ENCODE peak calls at places on chromosomes 3 and 15, in five cellular contexts. One of them, this sample, is unnamed.

GRCh38 chr3:4665197-4665596 is 172.0 kb downstream of the ITPR1 start:
- DNase-seq in GM12878: no peak
- DNase-seq in A549: no peak
- DNase-seq in HepG2: no peak
- DNase-seq in K562: no peak
- DNase-seq in this sample: no peak

GRCh38 chr3:13192471-13193213 is 119.4 kb upstream of the IQSEC1 start:
- DNase-seq in HepG2: peak; percentile 35
- DNase-seq in GM12878: no peak
- DNase-seq in K562: peak; percentile 44
- DNase-seq in A549: peak; percentile 24
- DNase-seq in this sample: peak; percentile 45

GRCh38 chr3:169116056-169116693 is 547.3 kb downstream of the MECOM start:
- DNase-seq in A549: no peak
- DNase-seq in K562: no peak
- DNase-seq in HepG2: peak; percentile 57
- DNase-seq in GM12878: no peak
- DNase-seq in this sample: no peak

GRCh38 chr3:191397771-191398170 is 63.2 kb upstream of the PYDC2 start:
- DNase-seq in HepG2: no peak
- DNase-seq in GM12878: no peak
- DNase-seq in K562: no peak
- DNase-seq in A549: no peak
- DNase-seq in this sample: peak; percentile 9

GRCh38 chr3:181267312-181267711 is 277.8 kb upstream of the DNAJC19 start:
- DNase-seq in K562: no peak
- DNase-seq in HepG2: no peak
- DNase-seq in A549: no peak
- DNase-seq in GM12878: no peak
- DNase-seq in this sample: no peak

GRCh38 chr3:44516230-44516629 is 38.8 kb upstream of the ZNF445 start:
- DNase-seq in HepG2: no peak
- DNase-seq in GM12878: no peak
- DNase-seq in K562: no peak
- DNase-seq in A549: no peak
- DNase-seq in this sample: no peak

GRCh38 chr3:37255990-37256308 is 81.6 kb upstream of the LRRFIP2 start:
- DNase-seq in GM12878: no peak
- DNase-seq in K562: no peak
- DNase-seq in HepG2: no peak
- DNase-seq in A549: no peak
- DNase-seq in this sample: no peak

GRCh38 chr3:37909067-37909911 is 47.6 kb downstream of the CTDSPL start:
- DNase-seq in A549: no peak
- DNase-seq in GM12878: no peak
- DNase-seq in HepG2: peak; percentile 91
- DNase-seq in K562: no peak
- DNase-seq in this sample: no peak

GRCh38 chr3:192482391-192482790 is 244.9 kb downstream of the FGF12 start:
- DNase-seq in HepG2: no peak
- DNase-seq in K562: no peak
- DNase-seq in A549: no peak
- DNase-seq in GM12878: no peak
- DNase-seq in this sample: no peak

GRCh38 chr15:37093480-37094410 is 6.6 kb downstream of the MEIS2 start:
- DNase-seq in A549: no peak
- DNase-seq in K562: no peak
- DNase-seq in GM12878: no peak
- DNase-seq in HepG2: no peak
- DNase-seq in this sample: no peak

GRCh38 chr3:100333970-100334339 is 602 bp upstream of the NIT2 start:
- DNase-seq in K562: no peak
- DNase-seq in GM12878: no peak
- DNase-seq in A549: no peak
- DNase-seq in HepG2: no peak
- DNase-seq in this sample: no peak

GRCh38 chr15:84817461-84818081 is 415 bp downstream of the ALPK3 start:
- DNase-seq in HepG2: no peak
- DNase-seq in K562: no peak
- DNase-seq in A549: no peak
- DNase-seq in GM12878: no peak
- DNase-seq in this sample: peak; percentile 75

GRCh38 chr15:60212536-60212935 is 185.2 kb downstream of the ANXA2 start:
- DNase-seq in GM12878: no peak
- DNase-seq in A549: peak; percentile 20
- DNase-seq in HepG2: peak; percentile 7
- DNase-seq in K562: no peak
- DNase-seq in this sample: peak; percentile 60

GRCh38 chr3:69330891-69331400 is 54.9 kb downstream of the FRMD4B start:
- DNase-seq in A549: no peak
- DNase-seq in K562: no peak
- DNase-seq in HepG2: no peak
- DNase-seq in GM12878: no peak
- DNase-seq in this sample: no peak

GRCh38 chr3:64225695-64226499 is 631 bp upstream of the PRICKLE2 start:
- DNase-seq in GM12878: no peak
- DNase-seq in K562: no peak
- DNase-seq in HepG2: no peak
- DNase-seq in A549: no peak
- DNase-seq in this sample: peak; percentile 44

GRCh38 chr3:38515367-38515766 is 19.2 kb downstream of the EXOG start:
- DNase-seq in A549: no peak
- DNase-seq in HepG2: no peak
- DNase-seq in GM12878: no peak
- DNase-seq in K562: no peak
- DNase-seq in this sample: no peak

GRCh38 chr15:59685737-59686297 is 3.3 kb downstream of the BNIP2 start:
- DNase-seq in HepG2: no peak
- DNase-seq in K562: no peak
- DNase-seq in A549: no peak
- DNase-seq in GM12878: no peak
- DNase-seq in this sample: no peak

GRCh38 chr3:183592820-183593219 is 37.3 kb upstream of the KLHL6 start:
- DNase-seq in GM12878: no peak
- DNase-seq in A549: no peak
- DNase-seq in K562: no peak
- DNase-seq in HepG2: no peak
- DNase-seq in this sample: no peak

GRCh38 chr3:57221883-57222282 is 5.6 kb upstream of the APPL1 start:
- DNase-seq in GM12878: no peak
- DNase-seq in K562: no peak
- DNase-seq in A549: peak; percentile 20
- DNase-seq in HepG2: peak; percentile 20
- DNase-seq in this sample: peak; percentile 49

GRCh38 chr3:143122089-143122430 is 2.5 kb downstream of the CHST2 start:
- DNase-seq in HepG2: no peak
- DNase-seq in A549: no peak
- DNase-seq in K562: no peak
- DNase-seq in GM12878: no peak
- DNase-seq in this sample: no peak

GRCh38 chr3:64084640-64085039 is 61.3 kb upstream of the PSMD6 start:
- DNase-seq in K562: no peak
- DNase-seq in A549: peak; percentile 96
- DNase-seq in GM12878: no peak
- DNase-seq in HepG2: peak; percentile 24
- DNase-seq in this sample: no peak

GRCh38 chr3:140292684-140293083 is 357.7 kb downstream of the CLSTN2 start:
- DNase-seq in HepG2: no peak
- DNase-seq in A549: no peak
- DNase-seq in GM12878: no peak
- DNase-seq in K562: no peak
- DNase-seq in this sample: no peak

GRCh38 chr15:78822514-78822913 is 11.2 kb upstream of the ADAMTS7 start:
- DNase-seq in GM12878: no peak
- DNase-seq in A549: no peak
- DNase-seq in K562: no peak
- DNase-seq in HepG2: no peak
- DNase-seq in this sample: no peak

GRCh38 chr3:9229325-9229724 is 20.1 kb downstream of the SRGAP3 start:
- DNase-seq in K562: no peak
- DNase-seq in HepG2: no peak
- DNase-seq in GM12878: no peak
- DNase-seq in A549: no peak
- DNase-seq in this sample: no peak

GRCh38 chr15:40469776-40470390 is 901 bp upstream of the CHST14 start:
- DNase-seq in HepG2: no peak
- DNase-seq in GM12878: no peak
- DNase-seq in K562: no peak
- DNase-seq in A549: no peak
- DNase-seq in this sample: no peak

GRCh38 chr3:146972726-146973125 is 367.6 kb upstream of the PLSCR5 start:
- DNase-seq in GM12878: no peak
- DNase-seq in HepG2: no peak
- DNase-seq in K562: no peak
- DNase-seq in A549: no peak
- DNase-seq in this sample: no peak

GRCh38 chr3:97439373-97439772 is 325.2 kb upstream of the ARL6 start:
- DNase-seq in A549: no peak
- DNase-seq in GM12878: no peak
- DNase-seq in HepG2: no peak
- DNase-seq in K562: no peak
- DNase-seq in this sample: peak; percentile 56

GRCh38 chr3:160755776-160756304 is at the start of gene PPM1L:
- DNase-seq in K562: peak; percentile 48
- DNase-seq in A549: no peak
- DNase-seq in GM12878: no peak
- DNase-seq in HepG2: no peak
- DNase-seq in this sample: peak; percentile 52

GRCh38 chr3:129994883-129995559 is 20.5 kb downstream of the TRH start:
- DNase-seq in GM12878: no peak
- DNase-seq in A549: no peak
- DNase-seq in HepG2: no peak
- DNase-seq in K562: no peak
- DNase-seq in this sample: no peak

GRCh38 chr3:114721209-114721608 is 425.9 kb downstream of the ZBTB20 start:
- DNase-seq in A549: no peak
- DNase-seq in GM12878: no peak
- DNase-seq in K562: no peak
- DNase-seq in HepG2: no peak
- DNase-seq in this sample: no peak

GRCh38 chr15:40234783-40235182 is 4.1 kb upstream of the PAK6 start:
- DNase-seq in K562: no peak
- DNase-seq in GM12878: no peak
- DNase-seq in HepG2: no peak
- DNase-seq in A549: no peak
- DNase-seq in this sample: no peak

GRCh38 chr3:115156255-115156654 is 9.2 kb upstream of the ZBTB20 start:
- DNase-seq in HepG2: no peak
- DNase-seq in GM12878: no peak
- DNase-seq in K562: no peak
- DNase-seq in A549: no peak
- DNase-seq in this sample: peak; percentile 18

DNA sequence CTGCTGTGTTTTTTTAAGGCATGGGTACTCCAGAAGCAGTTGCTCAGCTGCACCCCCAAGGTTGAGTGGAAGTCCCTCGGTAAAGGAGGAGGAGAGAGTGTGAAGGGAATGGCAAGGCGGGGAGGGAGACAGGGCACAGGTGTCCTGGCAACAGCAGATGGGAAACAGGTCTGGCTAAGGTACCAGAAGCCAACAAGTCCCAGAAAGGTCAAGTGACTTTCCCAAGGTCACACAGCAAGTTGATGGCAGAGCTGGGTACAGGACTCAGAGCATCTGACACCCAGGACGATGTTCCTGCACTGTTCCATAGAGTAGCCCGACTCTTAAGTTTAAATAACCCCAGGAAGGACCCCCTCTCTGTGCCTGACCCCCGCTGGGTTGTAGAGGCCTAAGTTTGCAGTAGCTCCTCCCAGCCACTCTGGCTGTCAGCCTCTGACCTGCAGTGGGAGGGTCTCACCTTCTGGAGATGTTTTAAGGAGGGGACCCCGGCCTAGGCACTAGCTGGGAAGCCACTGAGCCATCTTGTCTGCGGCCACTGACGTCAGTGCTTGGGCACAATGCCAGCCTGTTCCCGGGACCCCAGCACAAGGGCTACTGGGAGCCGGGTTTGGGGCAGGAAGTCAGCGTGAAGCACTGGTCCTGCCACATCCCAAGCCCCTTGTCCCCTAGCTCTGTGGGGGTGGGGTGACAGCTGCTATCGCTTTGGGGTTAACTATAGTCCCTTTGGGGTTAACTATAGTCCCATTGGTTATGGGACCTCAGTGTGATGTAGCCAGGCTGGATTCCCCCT is 10.5 kb downstream of the CSK start:
- DNase-seq in GM12878: no peak
- DNase-seq in K562: no peak
- DNase-seq in A549: no peak
- DNase-seq in HepG2: no peak
- DNase-seq in this sample: no peak
- TF ChIP-seq JUNB in GM12878: no peak
- TF ChIP-seq JUNB in K562: no peak
- TF ChIP-seq JUNB in A549: no peak
- TF ChIP-seq JUNB in HepG2: no peak
- TF ChIP-seq JUNB in this sample: no peak

GRCh38 chr3:194633349-194634004 is at the start of gene TMEM44:
- DNase-seq in GM12878: peak; percentile 27
- DNase-seq in HepG2: peak; percentile 84
- DNase-seq in A549: peak; percentile 89
- DNase-seq in K562: peak; percentile 93
- DNase-seq in this sample: peak; percentile 88
- TF ChIP-seq CTCF in GM12878: peak; percentile 63
- TF ChIP-seq CTCF in HepG2: peak; percentile 75
- TF ChIP-seq CTCF in A549: peak; percentile 69
- TF ChIP-seq CTCF in K562: peak; percentile 63
- TF ChIP-seq CTCF in this sample: peak; percentile 72

DNA sequence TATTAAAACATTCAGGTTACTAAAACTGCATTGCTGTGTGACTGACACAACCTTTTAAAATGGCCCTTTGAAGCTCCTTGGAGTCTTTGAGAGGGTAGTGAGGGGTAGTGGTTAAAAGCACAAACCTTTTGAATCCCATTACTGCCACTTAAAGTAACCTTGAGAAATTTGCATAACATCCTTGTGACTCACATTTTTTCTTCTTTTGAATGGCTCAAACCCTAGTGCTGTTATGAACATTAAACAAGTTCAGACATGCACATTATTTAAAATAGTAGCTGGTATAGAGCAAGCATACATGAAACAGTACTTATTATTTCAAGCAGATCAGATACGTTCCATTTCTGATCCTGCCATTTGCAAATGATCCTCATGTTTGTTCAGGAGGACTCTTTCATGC is 3.7 kb upstream of the CLDN1 start:
- DNase-seq in HepG2: no peak
- DNase-seq in GM12878: no peak
- DNase-seq in K562: no peak
- DNase-seq in A549: no peak
- DNase-seq in this sample: peak; percentile 22
- TF ChIP-seq JUNB in HepG2: no peak
- TF ChIP-seq JUNB in GM12878: peak; percentile 75
- TF ChIP-seq JUNB in K562: no peak
- TF ChIP-seq JUNB in A549: no peak
- TF ChIP-seq JUNB in this sample: no peak

DNA sequence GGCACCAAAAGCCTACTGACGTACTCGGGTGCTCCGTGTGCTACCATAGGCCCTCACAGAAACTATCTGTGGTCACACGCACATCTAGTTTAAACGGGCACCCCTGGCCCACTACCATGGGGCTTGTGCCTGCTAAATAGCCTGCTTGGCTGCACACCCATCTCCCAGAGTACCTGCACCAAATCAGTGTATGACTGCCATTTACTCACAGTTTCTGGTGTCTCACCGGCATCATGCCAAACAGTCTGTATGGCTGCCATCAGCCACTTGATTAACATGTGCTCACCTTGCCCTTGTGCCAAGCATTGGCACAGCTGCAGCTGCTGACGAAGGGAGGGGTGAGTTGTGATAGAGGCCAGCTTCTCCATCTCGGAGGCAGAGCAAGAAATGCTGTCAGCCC is 232.7 kb downstream of the IGSF11 start:
- DNase-seq in HepG2: no peak
- DNase-seq in K562: no peak
- DNase-seq in GM12878: no peak
- DNase-seq in A549: no peak
- DNase-seq in this sample: no peak
- TF ChIP-seq CTCF in HepG2: no peak
- TF ChIP-seq CTCF in K562: no peak
- TF ChIP-seq CTCF in GM12878: no peak
- TF ChIP-seq CTCF in A549: no peak
- TF ChIP-seq CTCF in this sample: no peak